ENCODE peak calls at places on chromosome 9, in four cellular contexts. One of them, this sample, is unnamed.

GRCh38 chr9:126700903-126701819 is 87.4 kb downstream of the LMX1B start:
- DNase-seq in aorta: peak
- DNase-seq in neuronal stem cell: no peak
- DNase-seq in right lobe of liver: no peak
- DNase-seq in this sample: no peak

GRCh38 chr9:76415154-76415553 is 20.9 kb upstream of the RFK start:
- DNase-seq in aorta: no peak
- DNase-seq in neuronal stem cell: no peak
- DNase-seq in right lobe of liver: no peak
- DNase-seq in this sample: no peak

GRCh38 chr9:74846771-74847170 is 41.0 kb downstream of the TRPM6 start:
- DNase-seq in aorta: no peak
- DNase-seq in neuronal stem cell: no peak
- DNase-seq in right lobe of liver: no peak
- DNase-seq in this sample: no peak

GRCh38 chr9:86763795-86764194 is 183.5 kb downstream of the GAS1 start:
- DNase-seq in aorta: no peak
- DNase-seq in neuronal stem cell: no peak
- DNase-seq in right lobe of liver: no peak
- DNase-seq in this sample: no peak

GRCh38 chr9:18429065-18429464 is 44.9 kb upstream of the ADAMTSL1 start:
- DNase-seq in aorta: no peak
- DNase-seq in neuronal stem cell: no peak
- DNase-seq in right lobe of liver: no peak
- DNase-seq in this sample: no peak

GRCh38 chr9:124779368-124780059 is 2.6 kb downstream of the OLFML2A start:
- DNase-seq in aorta: peak
- DNase-seq in neuronal stem cell: no peak
- DNase-seq in right lobe of liver: no peak
- DNase-seq in this sample: no peak

GRCh38 chr9:105479846-105480245 is 32.0 kb downstream of the FSD1L start:
- DNase-seq in aorta: no peak
- DNase-seq in neuronal stem cell: no peak
- DNase-seq in right lobe of liver: no peak
- DNase-seq in this sample: no peak

GRCh38 chr9:128902351-128903078 is 18.3 kb upstream of the PHYHD1 start:
- DNase-seq in aorta: peak
- DNase-seq in neuronal stem cell: no peak
- DNase-seq in right lobe of liver: no peak
- DNase-seq in this sample: peak

GRCh38 chr9:18531127-18531526 is 57.2 kb downstream of the ADAMTSL1 start:
- DNase-seq in aorta: no peak
- DNase-seq in neuronal stem cell: no peak
- DNase-seq in right lobe of liver: no peak
- DNase-seq in this sample: no peak

GRCh38 chr9:38281196-38281595 is 111.3 kb upstream of the ALDH1B1 start:
- DNase-seq in aorta: no peak
- DNase-seq in neuronal stem cell: no peak
- DNase-seq in right lobe of liver: no peak
- DNase-seq in this sample: no peak

GRCh38 chr9:107029146-107029545 is 166.2 kb downstream of the ZNF462 start:
- DNase-seq in aorta: no peak
- DNase-seq in neuronal stem cell: no peak
- DNase-seq in right lobe of liver: no peak
- DNase-seq in this sample: no peak

GRCh38 chr9:134286513-134287245 is 39.6 kb upstream of the RXRA start:
- DNase-seq in aorta: peak
- DNase-seq in neuronal stem cell: no peak
- DNase-seq in right lobe of liver: no peak
- DNase-seq in this sample: no peak

GRCh38 chr9:75238311-75238976 is 150.1 kb downstream of the OSTF1 start:
- DNase-seq in aorta: no peak
- DNase-seq in neuronal stem cell: peak
- DNase-seq in right lobe of liver: peak
- DNase-seq in this sample: no peak

GRCh38 chr9:136543280-136543679 is 2.6 kb downstream of the NOTCH1 start:
- DNase-seq in aorta: no peak
- DNase-seq in neuronal stem cell: no peak
- DNase-seq in right lobe of liver: no peak
- DNase-seq in this sample: no peak

GRCh38 chr9:83132768-83133167 is 69.8 kb upstream of the RASEF start:
- DNase-seq in aorta: no peak
- DNase-seq in neuronal stem cell: no peak
- DNase-seq in right lobe of liver: no peak
- DNase-seq in this sample: no peak

GRCh38 chr9:115127191-115127817 is 9.3 kb upstream of the TNC start:
- DNase-seq in aorta: no peak
- DNase-seq in neuronal stem cell: no peak
- DNase-seq in right lobe of liver: no peak
- DNase-seq in this sample: no peak

GRCh38 chr9:106964822-106965525 is 102.0 kb downstream of the ZNF462 start:
- DNase-seq in aorta: no peak
- DNase-seq in neuronal stem cell: no peak
- DNase-seq in right lobe of liver: no peak
- DNase-seq in this sample: no peak

GRCh38 chr9:137044042-137044441 is 1.9 kb downstream of the NPDC1 start:
- DNase-seq in aorta: no peak
- DNase-seq in neuronal stem cell: no peak
- DNase-seq in right lobe of liver: no peak
- DNase-seq in this sample: no peak

GRCh38 chr9:121690766-121691165 is 39.3 kb downstream of the DAB2IP start:
- DNase-seq in aorta: no peak
- DNase-seq in neuronal stem cell: no peak
- DNase-seq in right lobe of liver: no peak
- DNase-seq in this sample: no peak

GRCh38 chr9:121694001-121694400 is 42.6 kb downstream of the DAB2IP start:
- DNase-seq in aorta: no peak
- DNase-seq in neuronal stem cell: no peak
- DNase-seq in right lobe of liver: no peak
- DNase-seq in this sample: no peak

GRCh38 chr9:121694582-121694981 is 43.1 kb downstream of the DAB2IP start:
- DNase-seq in aorta: no peak
- DNase-seq in neuronal stem cell: no peak
- DNase-seq in right lobe of liver: no peak
- DNase-seq in this sample: no peak

GRCh38 chr9:121691890-121692289 is 40.5 kb downstream of the DAB2IP start:
- DNase-seq in aorta: no peak
- DNase-seq in neuronal stem cell: no peak
- DNase-seq in right lobe of liver: no peak
- DNase-seq in this sample: no peak

DNA sequence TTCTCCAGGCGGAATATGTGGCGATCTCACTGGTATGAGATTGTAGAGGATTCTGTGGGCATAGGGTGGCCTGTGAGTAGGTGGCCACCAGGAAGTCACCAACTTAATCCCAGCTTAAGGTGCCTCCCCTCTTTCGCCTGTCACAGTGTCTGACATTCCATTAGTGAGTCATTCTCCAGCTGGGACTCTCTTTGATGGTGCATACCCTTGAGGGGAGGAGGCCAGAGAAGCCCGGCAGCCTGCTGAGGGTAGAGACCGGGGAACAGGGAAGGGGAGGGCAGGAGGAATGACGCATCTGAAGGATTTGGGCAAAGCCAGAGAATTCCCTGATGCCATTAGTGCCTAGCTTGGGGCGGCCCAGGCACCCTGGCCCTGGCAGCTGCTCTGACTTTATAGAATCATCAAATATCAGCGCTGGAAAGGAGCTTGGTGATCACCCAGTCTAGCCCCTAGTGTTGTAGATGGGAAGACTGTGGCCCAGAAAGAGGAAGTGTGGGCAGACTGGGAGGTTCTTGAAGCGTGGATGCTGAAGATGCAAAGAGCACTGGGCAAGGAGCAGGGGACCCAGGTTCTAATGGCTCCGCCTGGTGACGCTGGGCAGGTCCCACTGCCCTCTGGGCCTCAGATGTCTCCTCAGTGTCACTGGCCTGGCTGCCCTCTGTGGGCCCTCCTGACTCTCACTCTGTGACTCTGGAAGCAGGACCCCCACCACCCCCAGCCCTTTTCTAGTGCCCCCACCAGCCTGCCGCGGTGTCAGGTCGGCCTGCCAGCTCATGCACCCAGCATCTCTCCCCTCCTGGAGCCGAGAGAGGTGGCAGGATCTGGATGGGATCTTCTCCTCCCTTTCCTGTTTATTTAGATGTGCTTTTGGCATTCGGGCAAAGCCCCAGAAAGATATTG is 41.4 kb downstream of the DAB2IP start:
- DNase-seq in aorta: peak
- DNase-seq in neuronal stem cell: peak
- DNase-seq in right lobe of liver: no peak
- DNase-seq in this sample: no peak
- H3K27ac ChIP-seq in aorta: peak
- H3K27ac ChIP-seq in neuronal stem cell: no peak
- H3K27ac ChIP-seq in right lobe of liver: no peak
- H3K27ac ChIP-seq in this sample: peak

GRCh38 chr9:4489562-4489918 is 728 bp upstream of the SLC1A1 start:
- DNase-seq in aorta: no peak
- DNase-seq in neuronal stem cell: no peak
- DNase-seq in right lobe of liver: peak
- DNase-seq in this sample: no peak
- H3K4me3 ChIP-seq in aorta: peak
- H3K4me3 ChIP-seq in neuronal stem cell: peak
- H3K4me3 ChIP-seq in right lobe of liver: peak
- H3K4me3 ChIP-seq in this sample: peak

GRCh38 chr9:87872079-87872624 is 10.5 kb upstream of the SPATA31E1 start:
- DNase-seq in aorta: no peak
- DNase-seq in neuronal stem cell: no peak
- DNase-seq in right lobe of liver: no peak
- DNase-seq in this sample: no peak

GRCh38 chr9:87873607-87874319 is 8.9 kb upstream of the SPATA31E1 start:
- DNase-seq in aorta: no peak
- DNase-seq in neuronal stem cell: no peak
- DNase-seq in right lobe of liver: no peak
- DNase-seq in this sample: no peak

GRCh38 chr9:87874320-87874655 is 8.4 kb upstream of the SPATA31E1 start:
- DNase-seq in aorta: no peak
- DNase-seq in neuronal stem cell: no peak
- DNase-seq in right lobe of liver: no peak
- DNase-seq in this sample: no peak

GRCh38 chr9:87869082-87869481 is 13.6 kb upstream of the SPATA31E1 start:
- DNase-seq in aorta: no peak
- DNase-seq in neuronal stem cell: no peak
- DNase-seq in right lobe of liver: no peak
- DNase-seq in this sample: no peak

GRCh38 chr9:87871425-87872078 is 11.1 kb upstream of the SPATA31E1 start:
- DNase-seq in aorta: no peak
- DNase-seq in neuronal stem cell: no peak
- DNase-seq in right lobe of liver: no peak
- DNase-seq in this sample: no peak
- H3K27ac ChIP-seq in aorta: no peak
- H3K27ac ChIP-seq in neuronal stem cell: no peak
- H3K27ac ChIP-seq in right lobe of liver: no peak
- H3K27ac ChIP-seq in this sample: no peak

DNA sequence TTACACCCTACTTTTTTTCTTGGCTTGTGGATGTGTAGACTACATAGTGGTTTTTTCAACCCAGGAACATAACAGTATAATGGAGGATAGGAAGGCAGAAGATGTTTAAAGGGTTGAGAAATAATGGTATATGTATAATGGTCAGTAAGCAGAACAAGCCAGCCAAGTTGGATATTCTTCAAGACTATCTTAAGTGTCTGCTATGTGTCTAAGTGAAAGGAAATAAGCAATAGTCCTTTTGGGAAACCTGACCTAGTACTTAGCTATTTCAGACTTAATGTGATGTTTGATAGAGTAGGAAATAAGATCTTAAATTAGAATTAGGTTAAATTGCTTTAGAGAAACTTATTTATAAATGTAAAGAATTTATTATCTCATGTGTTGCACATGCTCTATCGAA is 85.7 kb downstream of the PTPDC1 start:
- DNase-seq in aorta: no peak
- DNase-seq in neuronal stem cell: no peak
- DNase-seq in right lobe of liver: no peak
- DNase-seq in this sample: no peak
- H3K4me3 ChIP-seq in aorta: peak
- H3K4me3 ChIP-seq in neuronal stem cell: no peak
- H3K4me3 ChIP-seq in right lobe of liver: no peak
- H3K4me3 ChIP-seq in this sample: peak

GRCh38 chr9:121646992-121647391 is 4.4 kb upstream of the DAB2IP start:
- DNase-seq in aorta: no peak
- DNase-seq in neuronal stem cell: no peak
- DNase-seq in right lobe of liver: no peak
- DNase-seq in this sample: no peak

GRCh38 chr9:121645853-121646807 is 5.3 kb upstream of the DAB2IP start:
- DNase-seq in aorta: no peak
- DNase-seq in neuronal stem cell: no peak
- DNase-seq in right lobe of liver: peak
- DNase-seq in this sample: peak

GRCh38 chr9:121642758-121643157 is 8.7 kb upstream of the DAB2IP start:
- DNase-seq in aorta: no peak
- DNase-seq in neuronal stem cell: no peak
- DNase-seq in right lobe of liver: no peak
- DNase-seq in this sample: no peak

GRCh38 chr9:121643473-121643872 is 8.0 kb upstream of the DAB2IP start:
- DNase-seq in aorta: no peak
- DNase-seq in neuronal stem cell: no peak
- DNase-seq in right lobe of liver: no peak
- DNase-seq in this sample: no peak

DNA sequence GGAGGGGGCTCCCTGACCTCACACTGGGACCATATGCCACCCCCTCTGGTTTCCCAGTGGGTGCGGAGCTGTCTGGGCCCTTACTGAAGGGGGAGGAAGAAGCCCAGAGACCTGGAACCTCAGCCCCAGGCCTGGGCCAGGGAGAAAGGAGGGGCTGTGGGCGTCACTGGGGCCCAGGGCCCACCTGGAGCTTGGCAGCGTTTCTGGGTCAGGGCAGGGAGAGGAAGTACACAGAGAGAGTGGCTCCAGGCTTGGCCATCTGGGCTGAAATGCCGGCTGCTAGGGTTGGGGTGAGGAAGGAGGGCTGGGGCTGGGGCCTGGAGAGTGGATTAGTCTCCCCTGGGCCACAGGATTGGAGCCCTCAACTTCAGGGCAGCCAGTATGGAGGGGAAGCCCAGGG is 6.4 kb upstream of the DAB2IP start:
- DNase-seq in aorta: no peak
- DNase-seq in neuronal stem cell: no peak
- DNase-seq in right lobe of liver: no peak
- DNase-seq in this sample: no peak
- H3K27ac ChIP-seq in aorta: no peak
- H3K27ac ChIP-seq in neuronal stem cell: no peak
- H3K27ac ChIP-seq in right lobe of liver: no peak
- H3K27ac ChIP-seq in this sample: peak